ENCODE peak calls at places on chromosomes 3 and 15, in nine cellular contexts. A is endodermal cell, H is IMR-90, Y is neural progenitor cell, C is GM23248, K is fibroblast of lung, O is HCT116, J is mesenchymal stem cell, Q is mammary epithelial cell. N is an unnamed sample.

GRCh38 chr15:42914728-42915497 is 5.7 kb downstream of the TTBK2 start:
- DNase-seq in A (no peak), H (peak), Y (no peak), C (no peak), K (peak), O (no peak), J (peak), Q (no peak), N (no peak)

GRCh38 chr3:116140100-116140689 is 305.1 kb downstream of the LSAMP start:
- DNase-seq in A (no peak), H (peak), Y (peak), C (peak), K (peak), O (peak), J (peak), Q (peak), N (no peak)

GRCh38 chr3:168884353-168884903 is 779.1 kb downstream of the MECOM start:
- DNase-seq in A (no peak), H (peak), Y (no peak), C (peak), K (peak), O (no peak), J (peak), Q (peak), N (no peak)

GRCh38 chr15:81297147-81297572 is 26.8 kb downstream of the STARD5 start:
- DNase-seq in A (no peak), H (peak), Y (no peak), C (peak), K (peak), O (peak), J (no peak), Q (peak), N (no peak)

GRCh38 chr3:126448893-126449180 is 26.9 kb downstream of the ZXDC start:
- DNase-seq in A (no peak), H (no peak), Y (no peak), C (no peak), K (no peak), O (no peak), J (no peak), Q (no peak), N (no peak)

GRCh38 chr15:29066848-29067247 is 181.1 kb downstream of the APBA2 start:
- DNase-seq in A (no peak), H (no peak), Y (no peak), C (no peak), K (no peak), O (no peak), J (no peak), Q (no peak), N (no peak)

GRCh38 chr3:51198476-51198875 is 186.6 kb upstream of the MANF start:
- DNase-seq in A (no peak), H (no peak), Y (no peak), C (peak), K (peak), O (no peak), J (no peak), Q (peak), N (no peak)

GRCh38 chr15:76321171-76321570 is 9.9 kb upstream of the ETFA start:
- DNase-seq in A (no peak), H (no peak), Y (peak), C (no peak), K (no peak), O (no peak), J (no peak), Q (no peak), N (no peak)

GRCh38 chr3:24640330-24640877 is 145.8 kb upstream of the THRB start:
- DNase-seq in A (no peak), H (no peak), Y (peak), C (peak), K (peak), O (peak), J (peak), Q (peak), N (no peak)

GRCh38 chr3:113895964-113896363 is 51.8 kb upstream of the ZDHHC23 start:
- DNase-seq in A (no peak), H (no peak), Y (no peak), C (no peak), K (no peak), O (no peak), J (no peak), Q (no peak), N (no peak)

GRCh38 chr3:151743860-151744259 is 10.1 kb downstream of the AADACL2 start:
- DNase-seq in A (no peak), H (no peak), Y (no peak), C (no peak), K (no peak), O (no peak), J (no peak), Q (no peak), N (no peak)

GRCh38 chr3:137812018-137812417 is 47.9 kb downstream of the SOX14 start:
- DNase-seq in A (no peak), H (no peak), Y (no peak), C (no peak), K (no peak), O (no peak), J (no peak), Q (no peak), N (no peak)

GRCh38 chr15:57675481-57676181 is 30.9 kb upstream of the POLR2M start:
- DNase-seq in A (no peak), H (no peak), Y (no peak), C (no peak), K (no peak), O (no peak), J (no peak), Q (peak), N (no peak)

GRCh38 chr3:171354049-171354705 is 106.0 kb downstream of the TNIK start:
- DNase-seq in A (no peak), H (no peak), Y (no peak), C (no peak), K (no peak), O (peak), J (no peak), Q (peak), N (no peak)

GRCh38 chr15:70492240-70493177 is 270.8 kb downstream of the UACA start:
- DNase-seq in A (no peak), H (peak), Y (no peak), C (peak), K (peak), O (no peak), J (peak), Q (peak), N (no peak)

GRCh38 chr3:10188798-10189556 is 24.3 kb downstream of the IRAK2 start:
- DNase-seq in A (no peak), H (no peak), Y (no peak), C (no peak), K (no peak), O (no peak), J (no peak), Q (peak), N (no peak)

GRCh38 chr15:34337557-34338306 is at the start of gene SLC12A6:
- DNase-seq in A (peak), H (peak), Y (peak), C (peak), K (peak), O (peak), J (peak), Q (peak), N (peak)

GRCh38 chr15:68300115-68300940 is 22.8 kb downstream of the FEM1B start:
- DNase-seq in A (no peak), H (no peak), Y (no peak), C (peak), K (no peak), O (no peak), J (no peak), Q (no peak), N (peak)

GRCh38 chr15:76012021-76012551 is at the start of gene NRG4:
- DNase-seq in A (no peak), H (peak), Y (no peak), C (peak), K (no peak), O (peak), J (no peak), Q (peak), N (no peak)

GRCh38 chr3:43907508-43907858 is 216.7 kb downstream of the ABHD5 start:
- DNase-seq in A (no peak), H (no peak), Y (no peak), C (no peak), K (no peak), O (no peak), J (no peak), Q (no peak), N (no peak)

GRCh38 chr3:107315136-107315535 is 62.1 kb upstream of the CCDC54 start:
- DNase-seq in A (no peak), H (peak), Y (no peak), C (peak), K (peak), O (no peak), J (peak), Q (no peak), N (no peak)

GRCh38 chr3:150411971-150412370 is 3.9 kb downstream of the TSC22D2 start:
- DNase-seq in A (no peak), H (peak), Y (no peak), C (peak), K (no peak), O (no peak), J (peak), Q (no peak), N (no peak)
- H3K4me3 ChIP-seq in A (peak), H (peak), Y (peak), C (peak), K (peak), O (peak), J (no peak), Q (peak), N (peak)

DNA sequence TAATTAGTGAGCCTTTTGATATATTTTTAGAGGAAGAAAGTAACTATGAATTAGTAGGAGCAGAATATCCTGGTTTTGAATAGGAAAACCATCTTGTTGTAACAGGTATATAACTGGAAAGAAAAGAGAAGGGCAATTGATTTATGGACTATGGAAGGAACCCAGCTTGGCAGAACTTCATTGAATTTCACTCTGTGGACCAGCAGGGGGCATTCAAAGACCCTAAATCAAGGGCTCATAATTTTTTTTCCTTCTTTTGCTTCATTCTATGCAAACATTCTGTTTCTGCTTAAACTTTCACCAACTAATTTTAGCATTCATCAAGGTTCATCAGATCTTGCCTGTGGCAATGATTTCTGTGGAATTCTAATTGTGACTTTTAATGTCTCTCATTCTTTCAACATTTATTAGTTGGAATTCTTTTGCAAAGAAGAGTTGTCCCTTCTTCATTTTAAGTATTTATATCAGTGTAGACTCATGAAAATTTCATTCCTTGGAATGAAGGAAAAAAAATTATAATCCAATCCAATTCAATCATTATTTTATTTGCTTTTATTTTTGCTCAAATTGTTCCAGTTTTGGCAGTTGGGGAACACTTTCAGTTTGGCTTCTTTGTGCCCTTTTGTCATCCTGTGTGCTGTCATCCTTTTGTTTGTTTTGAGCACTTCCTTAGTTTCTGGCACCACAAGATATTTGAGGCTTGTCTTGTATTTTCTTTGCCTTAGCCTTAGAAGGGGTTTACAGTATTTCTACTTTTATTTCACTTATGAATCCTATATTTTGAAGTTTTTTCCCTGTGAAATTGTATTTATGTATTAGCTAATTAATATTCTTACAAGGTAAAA is 30.4 kb downstream of the NXPE3 start:
- DNase-seq in A (no peak), H (peak), Y (peak), C (peak), K (peak), O (peak), J (peak), Q (no peak), N (no peak)
- H3K9ac ChIP-seq in A (no peak), H (no peak), Y (no peak), C (peak), K (no peak), O (no peak), J (peak), Q (no peak), N (no peak)

DNA sequence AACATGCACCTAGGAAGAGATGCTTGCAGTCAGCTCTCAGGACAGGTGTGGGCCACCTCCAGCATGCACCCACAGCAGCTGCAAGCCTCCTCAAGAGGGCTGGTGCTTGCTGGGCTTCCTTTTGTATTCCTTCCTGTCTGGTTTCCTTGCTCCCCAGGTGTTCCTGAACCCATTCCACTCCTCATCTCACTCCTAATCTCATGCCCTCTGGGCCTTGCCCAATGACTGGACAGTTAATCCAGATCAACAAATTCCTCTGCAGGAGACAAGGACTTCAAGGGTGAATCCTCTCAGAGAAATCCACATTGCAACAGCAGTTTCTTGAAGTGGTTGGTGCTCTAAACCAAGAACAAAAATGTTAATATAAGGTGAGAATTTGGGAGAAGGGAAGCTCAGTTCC is 30.7 kb downstream of the RASGRP1 start:
- DNase-seq in A (no peak), H (no peak), Y (no peak), C (no peak), K (no peak), O (no peak), J (no peak), Q (no peak), N (no peak)
- H3K4me3 ChIP-seq in A (no peak), H (no peak), Y (no peak), C (no peak), K (no peak), O (no peak), J (no peak), Q (no peak), N (no peak)

DNA sequence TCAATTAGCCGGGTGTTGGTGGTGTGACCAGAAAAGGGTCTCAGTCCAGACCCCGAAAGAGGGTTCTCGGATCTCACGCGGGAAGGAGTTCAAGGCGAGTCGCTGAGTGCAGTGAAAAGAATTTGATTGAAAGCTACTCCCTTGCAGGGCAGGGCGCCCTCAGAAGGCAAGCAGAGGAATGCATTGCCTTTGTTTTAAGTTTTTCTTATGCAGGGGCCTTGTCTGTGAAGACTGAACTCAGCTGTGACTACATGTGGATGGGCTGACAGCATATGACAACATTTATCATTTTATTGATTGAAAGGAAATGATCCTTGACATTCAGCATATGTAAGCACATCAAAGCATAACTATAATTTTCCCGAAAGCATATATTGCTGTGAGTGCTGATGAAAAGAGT is 11.8 kb downstream of the CPN2 start:
- DNase-seq in A (peak), H (no peak), Y (peak), C (no peak), K (no peak), O (no peak), J (no peak), Q (no peak), N (no peak)
- H3K9ac ChIP-seq in A (peak), H (no peak), Y (no peak), C (no peak), K (no peak), O (no peak), J (no peak), Q (no peak), N (no peak)

GRCh38 chr15:80015156-80015555 is 44.2 kb upstream of the BCL2A1 start:
- DNase-seq in A (no peak), H (no peak), Y (no peak), C (peak), K (no peak), O (no peak), J (no peak), Q (no peak), N (no peak)

GRCh38 chr15:80007532-80007931 is 36.5 kb upstream of the BCL2A1 start:
- DNase-seq in A (no peak), H (no peak), Y (no peak), C (no peak), K (no peak), O (no peak), J (no peak), Q (no peak), N (no peak)

GRCh38 chr15:80012060-80012726 is 41.2 kb upstream of the BCL2A1 start:
- DNase-seq in A (no peak), H (no peak), Y (no peak), C (no peak), K (no peak), O (no peak), J (no peak), Q (no peak), N (no peak)

GRCh38 chr15:80010131-80010673 is 39.2 kb upstream of the BCL2A1 start:
- DNase-seq in A (no peak), H (no peak), Y (no peak), C (peak), K (peak), O (no peak), J (no peak), Q (peak), N (no peak)
- H3K4me3 ChIP-seq in A (no peak), H (no peak), Y (no peak), C (no peak), K (no peak), O (no peak), J (no peak), Q (no peak), N (no peak)

GRCh38 chr3:52836991-52837390 is 2.2 kb upstream of the MUSTN1 start:
- DNase-seq in A (no peak), H (no peak), Y (no peak), C (no peak), K (no peak), O (no peak), J (no peak), Q (no peak), N (no peak)

GRCh38 chr3:52836471-52836845 is 1.6 kb upstream of the MUSTN1 start:
- DNase-seq in A (no peak), H (no peak), Y (no peak), C (no peak), K (no peak), O (no peak), J (no peak), Q (no peak), N (no peak)

GRCh38 chr3:52834871-52835501 is at the start of gene MUSTN1:
- DNase-seq in A (peak), H (peak), Y (peak), C (no peak), K (no peak), O (no peak), J (peak), Q (no peak), N (no peak)

GRCh38 chr3:52833202-52833601 is 1.6 kb downstream of the MUSTN1 start:
- DNase-seq in A (no peak), H (no peak), Y (no peak), C (no peak), K (no peak), O (no peak), J (no peak), Q (no peak), N (no peak)

GRCh38 chr3:52835766-52836470 is 1.1 kb upstream of the MUSTN1 start:
- DNase-seq in A (no peak), H (no peak), Y (no peak), C (no peak), K (no peak), O (no peak), J (no peak), Q (no peak), N (no peak)
- H3K9ac ChIP-seq in A (peak), H (no peak), Y (no peak), C (no peak), K (no peak), O (no peak), J (no peak), Q (no peak), N (no peak)

DNA sequence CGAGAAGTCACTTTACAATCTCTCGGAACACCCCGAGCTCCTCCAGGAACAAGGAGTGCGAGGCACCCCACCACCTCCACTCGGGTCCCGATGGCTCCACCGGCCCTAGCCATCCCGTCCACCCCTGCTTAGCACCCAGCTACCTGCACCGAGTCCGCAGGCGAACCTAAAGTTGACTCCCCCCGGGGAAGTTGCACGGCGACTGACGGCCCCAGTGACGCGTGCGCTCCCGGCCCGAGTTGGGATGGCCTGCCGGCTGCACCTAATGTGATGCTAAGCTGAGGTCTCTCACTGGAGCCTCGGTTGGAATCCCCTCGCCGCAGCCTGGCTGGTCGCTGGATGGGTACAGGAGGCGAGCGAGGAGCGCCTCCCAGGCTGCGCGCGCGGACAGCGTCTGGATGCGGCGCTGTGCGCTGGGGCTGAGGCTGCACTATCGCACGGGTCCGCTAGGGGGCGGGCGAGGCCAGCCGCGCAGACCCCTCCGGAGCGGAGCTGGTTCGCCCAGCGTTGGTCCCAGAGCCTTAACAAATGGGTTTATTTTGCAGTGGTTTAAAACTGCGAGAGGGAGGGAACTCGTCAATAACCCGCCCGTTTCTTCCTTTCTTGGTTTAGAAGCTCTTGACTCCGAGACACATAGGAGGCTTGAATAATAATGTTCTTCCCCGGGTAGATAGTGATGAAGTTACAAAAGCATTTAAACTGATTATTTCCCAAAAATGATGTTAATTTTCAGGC is at the start of gene OXTR:
- DNase-seq in A (peak), H (peak), Y (peak), C (peak), K (peak), O (no peak), J (peak), Q (peak), N (peak)
- H3K4me3 ChIP-seq in A (peak), H (peak), Y (peak), C (peak), K (peak), O (peak), J (peak), Q (peak), N (peak)

N was measured in H1.